ENCODE peak calls at places on chromosomes 2 and 18, in six cellular contexts. R is adrenal gland, X is psoas muscle, B is iPS DF 6.9, F is fibroblast of lung, S is HCT116. E is an unnamed sample.

GRCh38 chr2:31337860-31338259 is 76.7 kb downstream of the XDH start:
- DNase-seq in X (no peak), R (no peak), S (no peak), B (no peak), F (peak), E (no peak)

GRCh38 chr2:43537137-43537536 is 58.7 kb downstream of the THADA start:
- DNase-seq in F (no peak), B (no peak), R (no peak), S (no peak), X (no peak), E (no peak)

GRCh38 chr2:95297088-95297487 is at the start of gene KCNIP3:
- DNase-seq in B (no peak), R (no peak), S (no peak), X (no peak), F (peak), E (peak)

GRCh38 chr2:64344999-64345576 is 108.9 kb upstream of the LGALSL start:
- DNase-seq in F (no peak), S (no peak), R (no peak), X (no peak), B (no peak), E (no peak)

GRCh38 chr2:135227386-135227785 is 175.3 kb downstream of the RAB3GAP1 start:
- DNase-seq in B (no peak), R (no peak), X (no peak), F (peak), S (no peak), E (no peak)

GRCh38 chr2:173749315-173749714 is 215.9 kb downstream of the SP3 start:
- DNase-seq in R (no peak), F (peak), B (no peak), X (no peak), S (peak), E (no peak)

GRCh38 chr2:81853331-81853730 is 1548.8 kb upstream of the LRRTM1 start:
- DNase-seq in R (no peak), X (no peak), S (no peak), B (no peak), F (peak), E (no peak)

GRCh38 chr18:44701227-44701626 is 20.5 kb downstream of the SETBP1 start:
- DNase-seq in F (peak), B (no peak), X (no peak), R (no peak), S (no peak), E (no peak)

GRCh38 chr2:9110893-9111569 is 95.6 kb upstream of the ASAP2 start:
- DNase-seq in S (no peak), F (peak), X (no peak), R (no peak), B (peak), E (no peak)

GRCh38 chr2:96631804-96632435 is 6.2 kb downstream of the KANSL3 start:
- DNase-seq in B (no peak), X (no peak), R (no peak), F (peak), S (no peak), E (no peak)

GRCh38 chr2:86249176-86249842 is 50.1 kb downstream of the MRPL35 start:
- DNase-seq in R (peak), X (no peak), B (no peak), S (peak), F (peak), E (no peak)

GRCh38 chr2:178194600-178195389 is 483 bp downstream of the OSBPL6 start:
- DNase-seq in R (peak), F (peak), X (peak), S (no peak), B (no peak), E (peak)

DNA sequence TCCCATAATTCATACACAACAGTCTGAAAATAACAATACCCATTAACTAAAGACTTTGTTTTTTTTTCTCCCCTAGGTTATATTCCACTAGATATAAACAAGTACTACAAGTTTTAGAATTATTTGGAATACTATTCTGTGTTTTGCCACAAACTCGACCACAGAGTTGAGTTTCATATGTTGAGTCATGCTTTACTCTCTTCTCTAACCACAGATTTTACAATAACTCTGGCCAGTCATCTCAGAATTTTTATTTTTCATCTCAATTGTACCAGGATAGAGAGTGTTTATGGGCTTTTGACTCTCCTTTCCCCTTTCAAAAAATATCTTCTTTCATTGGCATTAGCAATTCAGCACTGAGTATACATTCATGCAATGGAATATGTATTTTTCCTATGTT is 348.7 kb upstream of the GALNT5 start:
- DNase-seq in R (no peak), B (no peak), X (no peak), S (no peak), F (peak), E (no peak)
- H3K27ac ChIP-seq in R (no peak), B (no peak), X (no peak), S (no peak), F (no peak), E (no peak)

GRCh38 chr2:129458451-129458850 is 521.0 kb upstream of the RAB6C start:
- DNase-seq in R (no peak), F (no peak), B (no peak), X (no peak), S (no peak), E (no peak)

GRCh38 chr2:129458006-129458405 is 521.5 kb upstream of the RAB6C start:
- DNase-seq in S (no peak), X (no peak), B (no peak), R (no peak), F (no peak), E (no peak)

GRCh38 chr2:129457277-129457818 is 522.1 kb upstream of the RAB6C start:
- DNase-seq in R (no peak), F (no peak), S (no peak), B (no peak), X (no peak), E (no peak)

GRCh38 chr2:129459200-129459876 is 520.1 kb upstream of the RAB6C start:
- DNase-seq in R (no peak), S (no peak), F (no peak), X (no peak), B (no peak), E (peak)

DNA sequence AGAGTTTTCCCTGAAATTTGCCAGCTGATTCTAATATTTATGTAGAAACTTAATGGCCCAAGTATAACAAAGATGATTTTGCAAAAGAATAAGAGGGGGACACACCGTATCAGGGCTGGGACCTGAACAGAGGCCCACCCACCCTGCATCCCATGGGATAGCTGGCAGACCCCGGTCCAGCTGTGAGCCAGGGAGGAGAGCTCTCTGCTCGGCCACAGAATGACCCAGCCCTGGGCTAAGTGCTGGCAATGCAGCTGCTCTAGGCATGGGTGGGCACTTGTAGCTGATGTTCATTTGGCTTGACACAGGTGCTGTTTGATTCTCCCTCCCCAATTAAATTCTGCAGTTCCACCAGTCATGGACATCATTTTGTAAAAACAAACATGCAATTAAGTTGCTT is 522.8 kb upstream of the RAB6C start:
- DNase-seq in X (no peak), B (no peak), R (no peak), F (no peak), S (no peak), E (no peak)
- H3K27ac ChIP-seq in X (no peak), B (no peak), R (no peak), F (no peak), S (no peak), E (no peak)

DNA sequence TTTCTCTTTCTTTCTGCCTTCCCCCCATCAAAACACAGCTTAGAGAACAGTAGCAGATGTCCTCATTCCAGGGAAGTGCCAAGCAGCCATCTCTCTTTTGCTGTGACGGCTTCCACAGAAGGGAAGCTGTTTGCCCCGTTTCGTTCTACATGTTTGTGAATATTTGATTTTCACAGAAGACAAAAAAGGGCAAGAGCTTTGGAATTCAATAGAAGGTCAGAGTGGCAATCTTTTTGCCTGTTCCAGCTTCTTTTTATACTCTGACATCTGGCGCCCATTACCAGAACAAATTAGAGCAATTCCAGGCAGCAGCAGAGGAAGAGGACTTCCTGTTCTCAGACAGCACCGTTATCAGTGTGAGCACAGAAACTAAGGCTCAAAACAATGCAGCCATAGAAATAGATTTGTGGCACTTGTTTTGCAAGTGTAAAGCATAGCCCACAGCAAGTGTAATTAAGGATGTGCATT is 79.0 kb upstream of the CDH19 start:
- DNase-seq in B (no peak), S (no peak), R (peak), F (peak), X (no peak), E (no peak)
- H3K27ac ChIP-seq in B (no peak), S (no peak), R (no peak), F (no peak), X (no peak), E (peak)

GRCh38 chr2:216618785-216619184 is 14.4 kb upstream of the IGFBP2 start:
- DNase-seq in R (no peak), B (no peak), S (no peak), X (no peak), F (no peak), E (no peak)
- H3K27ac ChIP-seq in R (no peak), B (no peak), S (no peak), X (no peak), F (no peak), E (no peak)